ENCODE peak calls at places on chromosomes 13 and 19, in four cellular contexts. F, H, Z and E are unnamed samples.

GRCh38 chr19:46631481-46631880 is 4.5 kb downstream of the GNG8 start:
- DNase-seq in Z (no peak), F (no peak), H (no peak), E (no peak)

GRCh38 chr13:44703371-44703770 is 127.2 kb upstream of the TSC22D1 start:
- DNase-seq in H (no peak), Z (no peak), F (no peak), E (no peak)

GRCh38 chr19:18196511-18196845 is 3.5 kb downstream of the MPV17L2 start:
- DNase-seq in Z (no peak), F (no peak), H (no peak), E (no peak)

GRCh38 chr13:99655351-99656091 is 154.2 kb downstream of the TM9SF2 start:
- DNase-seq in F (peak; percentile 45), H (no peak), Z (no peak), E (no peak)

GRCh38 chr13:75803175-75803611 is 167.1 kb downstream of the LMO7 start:
- DNase-seq in Z (no peak), H (no peak), F (no peak), E (no peak)

GRCh38 chr13:113420833-113421600 is 32.3 kb downstream of the ADPRHL1 start:
- DNase-seq in F (no peak), H (no peak), Z (no peak), E (no peak)

GRCh38 chr19:41302624-41303351 is 7.2 kb upstream of the CCDC97 start:
- DNase-seq in Z (no peak), H (peak; percentile 62), F (no peak), E (no peak)

GRCh38 chr19:45591638-45592005 is 7.0 kb upstream of the OPA3 start:
- DNase-seq in Z (no peak), H (no peak), F (no peak), E (no peak)

GRCh38 chr13:39765801-39766463 is 110.5 kb downstream of the COG6 start:
- DNase-seq in Z (no peak), H (no peak), F (peak; percentile 52), E (no peak)

GRCh38 chr13:46297338-46297737 is 85.6 kb downstream of the LRRC63 start:
- DNase-seq in H (no peak), Z (no peak), F (no peak), E (no peak)

GRCh38 chr19:34313188-34313587 is 51.8 kb upstream of the GPI start:
- DNase-seq in F (no peak), Z (no peak), H (no peak), E (no peak)

GRCh38 chr19:34416021-34416545 is 11.9 kb downstream of the PDCD2L start:
- DNase-seq in F (no peak), H (no peak), Z (no peak), E (no peak)

GRCh38 chr13:99218545-99218944 is 17.9 kb downstream of the UBAC2 start:
- DNase-seq in F (peak; percentile 21), Z (no peak), H (no peak), E (no peak)

GRCh38 chr13:40164137-40164536 is 502.3 kb downstream of the FOXO1 start:
- DNase-seq in Z (no peak), F (no peak), H (no peak), E (no peak)

GRCh38 chr19:16902545-16902944 is 13.7 kb downstream of the F2RL3 start:
- DNase-seq in H (no peak), Z (no peak), F (no peak), E (no peak)

GRCh38 chr13:49958321-49958720 is 22.2 kb upstream of the SPRYD7 start:
- DNase-seq in F (peak; percentile 8), H (no peak), Z (no peak), E (no peak)